ENCODE peak calls at places on chromosome 1, in five cellular contexts. J is suprapubic skin, P is uterus, S is psoas muscle, R is HFF-Myc. L is an unnamed sample.

GRCh38 chr1:224802596-224802995 is 126.9 kb upstream of the DNAH14 start:
- DNase-seq in J (no peak), P (no peak), S (no peak), R (no peak), L (no peak)

GRCh38 chr1:20587639-20588017 is 1.3 kb upstream of the CDA start:
- DNase-seq in J (no peak), P (peak; percentile 22), S (no peak), R (no peak), L (no peak)

GRCh38 chr1:94693435-94693834 is 126.7 kb upstream of the SLC44A3 start:
- DNase-seq in J (no peak), P (no peak), S (no peak), R (no peak), L (no peak)

GRCh38 chr1:13830616-13831280 is 130.8 kb downstream of the PRDM2 start:
- DNase-seq in J (no peak), P (no peak), S (no peak), R (no peak), L (no peak)

GRCh38 chr1:185352067-185352466 is 35.0 kb upstream of the IVNS1ABP start:
- DNase-seq in J (no peak), P (no peak), S (no peak), R (no peak), L (no peak)

GRCh38 chr1:165666152-165666551 is 32.2 kb downstream of the ALDH9A1 start:
- DNase-seq in J (no peak), P (no peak), S (no peak), R (no peak), L (no peak)

GRCh38 chr1:24337455-24337854 is 18.3 kb downstream of the GRHL3 start:
- DNase-seq in J (no peak), P (no peak), S (peak; percentile 28), R (no peak), L (no peak)

GRCh38 chr1:160942926-160943325 is 11.7 kb downstream of the ITLN2 start:
- DNase-seq in J (no peak), P (no peak), S (no peak), R (no peak), L (no peak)

GRCh38 chr1:100950311-100950710 is 54.4 kb downstream of the SLC30A7 start:
- DNase-seq in J (no peak), P (no peak), S (no peak), R (no peak), L (no peak)

GRCh38 chr1:174367892-174368291 is 79.9 kb upstream of the GPR52 start:
- DNase-seq in J (no peak), P (no peak), S (no peak), R (no peak), L (no peak)

GRCh38 chr1:169070547-169070946 is 35.9 kb upstream of the ATP1B1 start:
- DNase-seq in J (no peak), P (no peak), S (no peak), R (no peak), L (no peak)

GRCh38 chr1:169072945-169073725 is 33.4 kb upstream of the ATP1B1 start:
- DNase-seq in J (no peak), P (no peak), S (no peak), R (no peak), L (no peak)

GRCh38 chr1:169070958-169071357 is 35.5 kb upstream of the ATP1B1 start:
- DNase-seq in J (no peak), P (no peak), S (no peak), R (no peak), L (no peak)
- TF ChIP-seq CTCF in J (no peak), P (no peak), S (no peak), R (no peak), L (peak; percentile 7)

GRCh38 chr1:6262570-6263420 is 1.9 kb upstream of the GPR153 start:
- DNase-seq in J (no peak), P (peak; percentile 75), S (peak; percentile 88), R (peak; percentile 57), L (no peak)

GRCh38 chr1:6259491-6260362 is 1.2 kb downstream of the GPR153 start:
- DNase-seq in J (peak; percentile 89), P (peak; percentile 91), S (peak; percentile 90), R (no peak), L (peak; percentile 82)

GRCh38 chr1:6260433-6260934 is 414 bp downstream of the GPR153 start:
- DNase-seq in J (no peak), P (peak; percentile 58), S (peak; percentile 64), R (no peak), L (peak; percentile 37)

GRCh38 chr1:6261615-6261995 is 707 bp upstream of the GPR153 start:
- DNase-seq in J (no peak), P (no peak), S (no peak), R (no peak), L (no peak)

DNA sequence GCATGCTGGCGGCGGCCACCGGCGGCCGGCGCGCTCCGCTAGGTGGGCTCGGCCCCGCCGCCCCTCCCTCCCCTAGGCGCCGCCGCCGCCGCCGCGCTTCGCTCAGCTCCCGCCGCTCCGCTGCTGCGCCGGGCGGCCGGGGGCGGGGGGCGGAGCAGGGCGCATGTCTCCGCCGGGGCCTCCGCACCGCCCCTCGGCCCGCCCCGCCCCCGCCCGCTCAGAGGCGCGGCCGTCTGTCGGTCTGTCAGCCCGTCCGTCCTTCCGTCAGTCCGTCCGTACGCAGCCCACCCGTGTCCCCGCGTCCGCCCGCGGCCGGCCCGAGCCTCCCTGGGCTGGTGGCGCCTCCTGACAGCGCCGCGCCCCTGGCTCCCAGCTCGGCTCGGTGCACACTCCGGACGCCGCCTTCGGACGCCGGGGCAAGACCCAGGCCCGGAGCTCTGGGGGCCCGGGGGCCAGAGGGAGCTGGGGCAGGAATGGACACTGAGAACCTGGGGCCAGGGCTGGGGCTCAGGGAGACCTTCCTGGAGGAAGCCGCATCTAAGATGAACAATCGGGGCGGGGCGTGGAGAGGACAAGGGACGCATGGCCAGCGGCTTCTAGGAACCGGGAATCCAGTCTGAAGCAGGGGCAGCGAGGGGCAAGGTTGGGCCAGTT is at the start of gene GPR153:
- DNase-seq in J (peak; percentile 79), P (peak; percentile 62), S (no peak), R (no peak), L (peak; percentile 46)
- H3K4me3 ChIP-seq in J (peak within 1 kb of the TSS; percentile 88), P (peak within 1 kb of the TSS; percentile 47), S (peak within 1 kb of the TSS; percentile 64), R (peak within 1 kb of the TSS; percentile 58), L (peak within 1 kb of the TSS; percentile 73)

DNA sequence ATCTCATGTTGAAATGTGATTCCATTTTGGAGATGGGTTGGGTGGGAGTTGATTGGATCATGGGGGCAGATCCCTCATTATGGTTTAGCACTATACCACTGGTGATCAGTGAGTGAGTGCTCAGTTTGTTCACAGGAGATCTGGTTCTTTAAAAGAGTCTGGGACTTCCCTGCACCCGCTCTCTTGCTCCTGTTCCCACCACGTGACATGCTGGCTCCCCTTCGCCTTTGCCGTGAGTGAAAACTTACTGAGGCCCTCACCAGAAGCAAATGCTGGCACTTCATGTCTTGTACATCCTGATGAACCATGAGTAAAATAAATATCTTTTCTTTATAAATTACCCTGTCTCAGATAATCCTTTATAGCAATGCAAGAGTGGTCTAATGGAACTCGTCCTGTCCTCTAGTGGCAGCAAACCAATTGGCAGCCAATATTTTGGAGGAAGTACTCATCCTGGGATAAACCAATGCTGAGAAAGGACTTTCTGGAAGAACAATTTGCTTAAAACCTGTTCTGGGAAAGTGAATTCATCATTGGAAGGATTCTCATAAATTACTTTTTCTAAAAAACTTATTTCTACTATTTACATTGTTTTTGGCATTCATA is 27.8 kb upstream of the CYP4A11 start:
- DNase-seq in J (no peak), P (no peak), S (no peak), R (no peak), L (no peak)
- TF ChIP-seq CTCF in J (no peak), P (no peak), S (no peak), R (no peak), L (no peak)

DNA sequence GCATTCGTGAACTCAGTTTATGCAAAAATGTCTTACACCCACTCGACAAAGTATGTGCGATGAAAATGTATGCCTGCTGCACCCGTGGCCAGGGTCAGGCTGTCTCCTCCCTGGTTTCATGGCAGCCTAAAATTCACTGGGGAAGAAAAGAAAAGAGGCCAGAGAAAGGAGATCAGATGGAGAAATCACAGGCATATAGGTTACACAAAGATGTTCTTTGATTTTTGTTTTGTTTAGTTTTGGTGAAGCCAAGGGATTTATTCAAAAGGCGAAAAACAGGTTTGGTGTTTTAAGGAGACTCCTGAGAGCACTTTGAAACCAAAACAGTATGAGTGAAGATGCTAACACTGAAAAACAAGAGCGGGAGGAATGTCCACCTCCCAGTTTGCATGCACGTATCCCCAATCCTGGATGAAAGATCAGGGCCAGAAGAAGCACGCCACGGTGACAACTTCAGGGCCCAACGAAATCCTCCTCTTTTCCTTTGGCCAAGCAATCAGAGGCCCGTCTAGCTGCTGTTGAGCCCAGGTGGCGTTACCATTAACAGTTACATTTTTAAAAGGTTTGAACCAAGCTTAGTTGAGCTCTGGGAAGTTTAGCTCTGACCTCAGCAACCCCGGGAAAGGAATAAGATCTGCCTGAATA is 1.0 kb upstream of the SSX2IP start:
- DNase-seq in J (no peak), P (no peak), S (no peak), R (no peak), L (peak; percentile 8)
- H3K4me3 ChIP-seq in J (peak overlapping the region; percentile 67), P (peak overlapping the region; percentile 68), S (peak overlapping the region; percentile 89), R (peak overlapping the region; percentile 63), L (peak overlapping the region; percentile 96)

GRCh38 chr1:238690415-238690814 is 696.0 kb upstream of the CHRM3 start:
- DNase-seq in J (no peak), P (no peak), S (no peak), R (no peak), L (no peak)
- TF ChIP-seq CTCF in J (no peak), P (no peak), S (no peak), R (no peak), L (no peak)

GRCh38 chr1:41783189-41783639 is 135.5 kb downstream of the HIVEP3 start:
- DNase-seq in J (no peak), P (no peak), S (no peak), R (peak; percentile 72), L (no peak)
- H3K4me3 ChIP-seq in J (no peak overlapping the region), P (no peak overlapping the region), S (peak overlapping the region; percentile 4), R (no peak overlapping the region), L (no peak overlapping the region)

GRCh38 chr1:178867670-178868069 is 3.2 kb downstream of the ANGPTL1 start:
- DNase-seq in J (no peak), P (no peak), S (no peak), R (no peak), L (no peak)

GRCh38 chr1:178870944-178871343 is at the start of gene ANGPTL1:
- DNase-seq in J (no peak), P (no peak), S (no peak), R (peak; percentile 16), L (no peak)

GRCh38 chr1:178869114-178869697 is 1.7 kb downstream of the ANGPTL1 start:
- DNase-seq in J (no peak), P (no peak), S (no peak), R (no peak), L (no peak)

GRCh38 chr1:178871551-178872320 is 859 bp upstream of the ANGPTL1 start:
- DNase-seq in J (no peak), P (no peak), S (no peak), R (no peak), L (no peak)

GRCh38 chr1:178868700-178869099 is 2.2 kb downstream of the ANGPTL1 start:
- DNase-seq in J (no peak), P (no peak), S (no peak), R (no peak), L (no peak)
- TF ChIP-seq CTCF in J (no peak), P (no peak), S (no peak), R (no peak), L (no peak)

L was measured in GM12865.